ENCODE peak calls at places on chromosomes 5 and 9, in nine cellular contexts. One of them, this sample, is unnamed.

GRCh38 chr9:78778843-78779486 is 482.0 kb downstream of the PSAT1 start:
- DNase-seq in A549: no peak
- DNase-seq in dorsolateral prefrontal cortex: no peak
- DNase-seq in progenitor cell of endocrine pancreas: no peak
- DNase-seq in brain microvascular endothelial cell: no peak
- DNase-seq in ascending aorta: no peak
- DNase-seq in lung: no peak
- DNase-seq in AG10803: peak; percentile 14
- DNase-seq in astrocyte of the spinal cord: no peak
- DNase-seq in this sample: no peak

GRCh38 chr9:6449086-6449485 is 36.1 kb downstream of the UHRF2 start:
- DNase-seq in dorsolateral prefrontal cortex: no peak
- DNase-seq in progenitor cell of endocrine pancreas: no peak
- DNase-seq in astrocyte of the spinal cord: no peak
- DNase-seq in A549: no peak
- DNase-seq in lung: no peak
- DNase-seq in brain microvascular endothelial cell: no peak
- DNase-seq in AG10803: no peak
- DNase-seq in ascending aorta: no peak
- DNase-seq in this sample: peak; percentile 4

GRCh38 chr9:98227883-98228282 is 27.6 kb downstream of the TBC1D2 start:
- DNase-seq in astrocyte of the spinal cord: no peak
- DNase-seq in A549: no peak
- DNase-seq in ascending aorta: no peak
- DNase-seq in AG10803: no peak
- DNase-seq in dorsolateral prefrontal cortex: no peak
- DNase-seq in brain microvascular endothelial cell: no peak
- DNase-seq in progenitor cell of endocrine pancreas: no peak
- DNase-seq in lung: no peak
- DNase-seq in this sample: no peak

GRCh38 chr9:72422214-72422613 is 57.2 kb upstream of the ZFAND5 start:
- DNase-seq in AG10803: no peak
- DNase-seq in astrocyte of the spinal cord: no peak
- DNase-seq in ascending aorta: no peak
- DNase-seq in brain microvascular endothelial cell: no peak
- DNase-seq in progenitor cell of endocrine pancreas: no peak
- DNase-seq in dorsolateral prefrontal cortex: no peak
- DNase-seq in A549: no peak
- DNase-seq in lung: no peak
- DNase-seq in this sample: no peak

GRCh38 chr9:119004618-119004990 is 364.6 kb downstream of the BRINP1 start:
- DNase-seq in progenitor cell of endocrine pancreas: no peak
- DNase-seq in astrocyte of the spinal cord: peak; percentile 58
- DNase-seq in A549: peak; percentile 5
- DNase-seq in lung: peak; percentile 84
- DNase-seq in AG10803: peak; percentile 90
- DNase-seq in dorsolateral prefrontal cortex: no peak
- DNase-seq in ascending aorta: peak; percentile 48
- DNase-seq in brain microvascular endothelial cell: peak; percentile 28
- DNase-seq in this sample: no peak

GRCh38 chr5:173858675-173859121 is 29.5 kb upstream of the CPEB4 start:
- DNase-seq in A549: no peak
- DNase-seq in ascending aorta: no peak
- DNase-seq in progenitor cell of endocrine pancreas: no peak
- DNase-seq in lung: no peak
- DNase-seq in AG10803: no peak
- DNase-seq in astrocyte of the spinal cord: no peak
- DNase-seq in brain microvascular endothelial cell: peak; percentile 50
- DNase-seq in dorsolateral prefrontal cortex: no peak
- DNase-seq in this sample: no peak

GRCh38 chr5:97046270-97046982 is 96.0 kb downstream of the LIX1 start:
- DNase-seq in dorsolateral prefrontal cortex: no peak
- DNase-seq in lung: no peak
- DNase-seq in brain microvascular endothelial cell: no peak
- DNase-seq in AG10803: peak; percentile 30
- DNase-seq in ascending aorta: no peak
- DNase-seq in astrocyte of the spinal cord: peak; percentile 36
- DNase-seq in A549: peak; percentile 23
- DNase-seq in progenitor cell of endocrine pancreas: no peak
- DNase-seq in this sample: no peak

GRCh38 chr9:136391737-136392537 is 8.0 kb downstream of the SNAPC4 start:
- DNase-seq in A549: no peak
- DNase-seq in brain microvascular endothelial cell: no peak
- DNase-seq in astrocyte of the spinal cord: no peak
- DNase-seq in AG10803: no peak
- DNase-seq in dorsolateral prefrontal cortex: no peak
- DNase-seq in lung: no peak
- DNase-seq in ascending aorta: no peak
- DNase-seq in progenitor cell of endocrine pancreas: no peak
- DNase-seq in this sample: no peak

GRCh38 chr5:14663734-14664269 is 716 bp upstream of the OTULIN start:
- DNase-seq in astrocyte of the spinal cord: no peak
- DNase-seq in AG10803: peak; percentile 25
- DNase-seq in brain microvascular endothelial cell: no peak
- DNase-seq in lung: peak; percentile 33
- DNase-seq in dorsolateral prefrontal cortex: no peak
- DNase-seq in A549: no peak
- DNase-seq in ascending aorta: no peak
- DNase-seq in progenitor cell of endocrine pancreas: no peak
- DNase-seq in this sample: no peak

GRCh38 chr5:98839469-98840383 is 66.3 kb downstream of the RGMB start:
- DNase-seq in ascending aorta: no peak
- DNase-seq in dorsolateral prefrontal cortex: no peak
- DNase-seq in lung: no peak
- DNase-seq in A549: peak; percentile 26
- DNase-seq in AG10803: peak; percentile 8
- DNase-seq in astrocyte of the spinal cord: no peak
- DNase-seq in progenitor cell of endocrine pancreas: no peak
- DNase-seq in brain microvascular endothelial cell: no peak
- DNase-seq in this sample: no peak

GRCh38 chr5:13408616-13409015 is 535.9 kb downstream of the DNAH5 start:
- DNase-seq in AG10803: peak; percentile 23
- DNase-seq in ascending aorta: no peak
- DNase-seq in dorsolateral prefrontal cortex: no peak
- DNase-seq in brain microvascular endothelial cell: no peak
- DNase-seq in lung: no peak
- DNase-seq in astrocyte of the spinal cord: peak; percentile 54
- DNase-seq in progenitor cell of endocrine pancreas: no peak
- DNase-seq in A549: no peak
- DNase-seq in this sample: no peak

GRCh38 chr9:127036437-127036836 is 86.0 kb downstream of the ANGPTL2 start:
- DNase-seq in dorsolateral prefrontal cortex: no peak
- DNase-seq in ascending aorta: no peak
- DNase-seq in lung: no peak
- DNase-seq in A549: no peak
- DNase-seq in AG10803: no peak
- DNase-seq in brain microvascular endothelial cell: no peak
- DNase-seq in astrocyte of the spinal cord: no peak
- DNase-seq in progenitor cell of endocrine pancreas: no peak
- DNase-seq in this sample: no peak

GRCh38 chr5:67010684-67011409 is 185.8 kb downstream of the CD180 start:
- DNase-seq in ascending aorta: no peak
- DNase-seq in brain microvascular endothelial cell: peak; percentile 76
- DNase-seq in AG10803: peak; percentile 43
- DNase-seq in progenitor cell of endocrine pancreas: no peak
- DNase-seq in astrocyte of the spinal cord: peak; percentile 87
- DNase-seq in A549: no peak
- DNase-seq in lung: no peak
- DNase-seq in dorsolateral prefrontal cortex: no peak
- DNase-seq in this sample: no peak

GRCh38 chr5:177520906-177521513 is 4.2 kb upstream of the DDX41 start:
- DNase-seq in astrocyte of the spinal cord: no peak
- DNase-seq in A549: no peak
- DNase-seq in lung: no peak
- DNase-seq in progenitor cell of endocrine pancreas: no peak
- DNase-seq in ascending aorta: no peak
- DNase-seq in brain microvascular endothelial cell: no peak
- DNase-seq in AG10803: no peak
- DNase-seq in dorsolateral prefrontal cortex: no peak
- DNase-seq in this sample: no peak
- TF ChIP-seq CTCF in astrocyte of the spinal cord: peak; percentile 8
- TF ChIP-seq CTCF in A549: peak; percentile 8
- TF ChIP-seq CTCF in lung: no peak
- TF ChIP-seq CTCF in progenitor cell of endocrine pancreas: no peak
- TF ChIP-seq CTCF in ascending aorta: no peak
- TF ChIP-seq CTCF in brain microvascular endothelial cell: peak; percentile 16
- TF ChIP-seq CTCF in AG10803: peak; percentile 15
- TF ChIP-seq CTCF in dorsolateral prefrontal cortex: no peak
- TF ChIP-seq CTCF in this sample: no peak

DNA sequence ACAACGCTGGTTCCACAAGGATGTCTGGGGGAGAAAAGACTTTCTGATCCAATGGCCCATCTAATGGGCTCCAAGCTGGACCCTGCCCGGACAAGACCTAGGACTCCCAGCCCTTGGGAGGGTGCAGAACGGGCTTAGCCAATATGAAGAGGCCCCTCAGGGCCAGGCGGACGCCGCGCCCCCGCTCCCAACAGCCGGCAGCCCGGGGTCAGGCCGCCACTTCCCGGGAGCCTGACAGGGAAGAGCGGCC is 493 bp downstream of the P4HA2 start:
- DNase-seq in astrocyte of the spinal cord: no peak
- DNase-seq in lung: no peak
- DNase-seq in progenitor cell of endocrine pancreas: no peak
- DNase-seq in A549: no peak
- DNase-seq in brain microvascular endothelial cell: no peak
- DNase-seq in ascending aorta: no peak
- DNase-seq in dorsolateral prefrontal cortex: no peak
- DNase-seq in AG10803: no peak
- DNase-seq in this sample: no peak
- TF ChIP-seq CTCF in astrocyte of the spinal cord: no peak
- TF ChIP-seq CTCF in lung: no peak
- TF ChIP-seq CTCF in progenitor cell of endocrine pancreas: peak; percentile 25
- TF ChIP-seq CTCF in A549: no peak
- TF ChIP-seq CTCF in brain microvascular endothelial cell: no peak
- TF ChIP-seq CTCF in ascending aorta: peak; percentile 30
- TF ChIP-seq CTCF in dorsolateral prefrontal cortex: no peak
- TF ChIP-seq CTCF in AG10803: no peak
- TF ChIP-seq CTCF in this sample: no peak

GRCh38 chr9:107093365-107094060 is 189.6 kb upstream of the RAD23B start:
- DNase-seq in lung: no peak
- DNase-seq in brain microvascular endothelial cell: no peak
- DNase-seq in progenitor cell of endocrine pancreas: no peak
- DNase-seq in astrocyte of the spinal cord: no peak
- DNase-seq in ascending aorta: no peak
- DNase-seq in A549: no peak
- DNase-seq in AG10803: no peak
- DNase-seq in dorsolateral prefrontal cortex: no peak
- DNase-seq in this sample: no peak
- TF ChIP-seq CTCF in lung: no peak
- TF ChIP-seq CTCF in brain microvascular endothelial cell: no peak
- TF ChIP-seq CTCF in progenitor cell of endocrine pancreas: no peak
- TF ChIP-seq CTCF in astrocyte of the spinal cord: no peak
- TF ChIP-seq CTCF in ascending aorta: no peak
- TF ChIP-seq CTCF in A549: no peak
- TF ChIP-seq CTCF in AG10803: no peak
- TF ChIP-seq CTCF in dorsolateral prefrontal cortex: no peak
- TF ChIP-seq CTCF in this sample: no peak

GRCh38 chr5:71014186-71014585 is 11.0 kb downstream of the NAIP start:
- DNase-seq in A549: no peak
- DNase-seq in ascending aorta: no peak
- DNase-seq in progenitor cell of endocrine pancreas: no peak
- DNase-seq in lung: no peak
- DNase-seq in brain microvascular endothelial cell: no peak
- DNase-seq in dorsolateral prefrontal cortex: no peak
- DNase-seq in astrocyte of the spinal cord: no peak
- DNase-seq in AG10803: no peak
- DNase-seq in this sample: no peak

GRCh38 chr5:71011194-71011792 is 13.8 kb downstream of the NAIP start:
- DNase-seq in progenitor cell of endocrine pancreas: no peak
- DNase-seq in astrocyte of the spinal cord: no peak
- DNase-seq in lung: no peak
- DNase-seq in A549: no peak
- DNase-seq in brain microvascular endothelial cell: no peak
- DNase-seq in dorsolateral prefrontal cortex: no peak
- DNase-seq in ascending aorta: no peak
- DNase-seq in AG10803: no peak
- DNase-seq in this sample: no peak

DNA sequence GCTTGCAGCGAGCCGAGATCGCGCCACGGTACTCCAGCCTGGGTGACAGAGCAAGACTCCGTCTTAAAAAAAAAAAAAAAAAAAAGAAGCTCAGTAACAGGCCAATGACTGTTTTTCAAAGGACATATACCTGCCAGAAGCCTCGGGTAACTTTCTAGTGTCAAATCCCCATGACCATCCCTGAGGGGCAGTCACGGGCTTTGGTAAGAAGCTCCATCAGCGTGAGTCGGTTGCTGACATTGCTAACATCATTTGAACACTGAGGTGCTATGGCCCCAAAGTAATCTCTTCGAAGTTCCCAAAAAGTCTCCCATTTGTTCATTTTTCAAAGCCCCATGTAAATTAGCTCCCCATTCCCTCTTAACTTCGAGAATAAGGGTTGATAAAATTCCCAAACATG is 11.6 kb downstream of the NAIP start:
- DNase-seq in brain microvascular endothelial cell: no peak
- DNase-seq in A549: peak; percentile 23
- DNase-seq in ascending aorta: no peak
- DNase-seq in progenitor cell of endocrine pancreas: no peak
- DNase-seq in lung: no peak
- DNase-seq in astrocyte of the spinal cord: no peak
- DNase-seq in AG10803: no peak
- DNase-seq in dorsolateral prefrontal cortex: no peak
- DNase-seq in this sample: no peak
- TF ChIP-seq CTCF in brain microvascular endothelial cell: no peak
- TF ChIP-seq CTCF in A549: no peak
- TF ChIP-seq CTCF in ascending aorta: no peak
- TF ChIP-seq CTCF in progenitor cell of endocrine pancreas: no peak
- TF ChIP-seq CTCF in lung: no peak
- TF ChIP-seq CTCF in astrocyte of the spinal cord: no peak
- TF ChIP-seq CTCF in AG10803: no peak
- TF ChIP-seq CTCF in dorsolateral prefrontal cortex: no peak
- TF ChIP-seq CTCF in this sample: no peak

GRCh38 chr5:159975462-159976019 is 33.4 kb upstream of the TTC1 start:
- DNase-seq in lung: no peak
- DNase-seq in ascending aorta: no peak
- DNase-seq in dorsolateral prefrontal cortex: no peak
- DNase-seq in astrocyte of the spinal cord: peak; percentile 98
- DNase-seq in progenitor cell of endocrine pancreas: no peak
- DNase-seq in A549: peak; percentile 52
- DNase-seq in brain microvascular endothelial cell: peak; percentile 96
- DNase-seq in AG10803: peak; percentile 97
- DNase-seq in this sample: no peak
- TF ChIP-seq CTCF in lung: no peak
- TF ChIP-seq CTCF in ascending aorta: no peak
- TF ChIP-seq CTCF in dorsolateral prefrontal cortex: no peak
- TF ChIP-seq CTCF in astrocyte of the spinal cord: peak; percentile 69
- TF ChIP-seq CTCF in progenitor cell of endocrine pancreas: peak; percentile 5
- TF ChIP-seq CTCF in A549: no peak
- TF ChIP-seq CTCF in brain microvascular endothelial cell: peak; percentile 85
- TF ChIP-seq CTCF in AG10803: peak; percentile 70
- TF ChIP-seq CTCF in this sample: no peak

GRCh38 chr5:90793183-90793582 is 234.6 kb downstream of the ADGRV1 start:
- DNase-seq in progenitor cell of endocrine pancreas: no peak
- DNase-seq in AG10803: no peak
- DNase-seq in A549: no peak
- DNase-seq in brain microvascular endothelial cell: no peak
- DNase-seq in lung: no peak
- DNase-seq in astrocyte of the spinal cord: no peak
- DNase-seq in dorsolateral prefrontal cortex: no peak
- DNase-seq in ascending aorta: no peak
- DNase-seq in this sample: no peak
- TF ChIP-seq CTCF in progenitor cell of endocrine pancreas: no peak
- TF ChIP-seq CTCF in AG10803: peak; percentile 23
- TF ChIP-seq CTCF in A549: peak; percentile 23
- TF ChIP-seq CTCF in brain microvascular endothelial cell: no peak
- TF ChIP-seq CTCF in lung: no peak
- TF ChIP-seq CTCF in astrocyte of the spinal cord: peak; percentile 37
- TF ChIP-seq CTCF in dorsolateral prefrontal cortex: no peak
- TF ChIP-seq CTCF in ascending aorta: no peak
- TF ChIP-seq CTCF in this sample: no peak